ENCODE peak calls at places on chromosomes 3 and 15, in four cellular contexts. One of them, this sample, is unnamed.

GRCh38 chr3:71265365-71265935 is 318.1 kb downstream of the FOXP1 start:
- DNase-seq in pancreas: no peak
- DNase-seq in GM12864: no peak
- DNase-seq in fibroblast of the aortic adventitia: no peak
- DNase-seq in this sample: no peak

GRCh38 chr3:185912929-185913901 is 24.6 kb downstream of the TRA2B start:
- DNase-seq in pancreas: no peak
- DNase-seq in fibroblast of the aortic adventitia: no peak
- DNase-seq in GM12864: no peak
- DNase-seq in this sample: no peak

GRCh38 chr3:114378760-114379159 is 84.9 kb downstream of the TIGIT start:
- DNase-seq in fibroblast of the aortic adventitia: no peak
- DNase-seq in GM12864: no peak
- DNase-seq in pancreas: no peak
- DNase-seq in this sample: no peak

GRCh38 chr3:193910886-193911738 is 224.8 kb upstream of the HES1 start:
- DNase-seq in fibroblast of the aortic adventitia: no peak
- DNase-seq in pancreas: no peak
- DNase-seq in GM12864: no peak
- DNase-seq in this sample: no peak

GRCh38 chr3:46672349-46672695 is 21.2 kb downstream of the ALS2CL start:
- DNase-seq in GM12864: no peak
- DNase-seq in fibroblast of the aortic adventitia: no peak
- DNase-seq in pancreas: peak
- DNase-seq in this sample: no peak

GRCh38 chr3:89300519-89300918 is 193.1 kb downstream of the EPHA3 start:
- DNase-seq in pancreas: no peak
- DNase-seq in GM12864: no peak
- DNase-seq in fibroblast of the aortic adventitia: no peak
- DNase-seq in this sample: no peak

GRCh38 chr3:22951910-22952309 is 251.2 kb upstream of the UBE2E2 start:
- DNase-seq in pancreas: no peak
- DNase-seq in fibroblast of the aortic adventitia: peak
- DNase-seq in GM12864: no peak
- DNase-seq in this sample: no peak

GRCh38 chr3:99668044-99668443 is 29.6 kb downstream of the COL8A1 start:
- DNase-seq in fibroblast of the aortic adventitia: peak
- DNase-seq in GM12864: no peak
- DNase-seq in pancreas: no peak
- DNase-seq in this sample: no peak

GRCh38 chr15:42134617-42135243 is 21.7 kb downstream of the PLA2G4F start:
- DNase-seq in pancreas: no peak
- DNase-seq in GM12864: no peak
- DNase-seq in fibroblast of the aortic adventitia: no peak
- DNase-seq in this sample: no peak

GRCh38 chr15:75508741-75509532 is 57.4 kb upstream of the SIN3A start:
- DNase-seq in GM12864: no peak
- DNase-seq in pancreas: no peak
- DNase-seq in fibroblast of the aortic adventitia: peak
- DNase-seq in this sample: peak

GRCh38 chr15:98599911-98600685 is 48.2 kb upstream of the IGF1R start:
- DNase-seq in fibroblast of the aortic adventitia: peak
- DNase-seq in pancreas: peak
- DNase-seq in GM12864: peak
- DNase-seq in this sample: peak

GRCh38 chr3:138180375-138181029 is 5.8 kb upstream of the DBR1 start:
- DNase-seq in GM12864: no peak
- DNase-seq in fibroblast of the aortic adventitia: peak
- DNase-seq in pancreas: peak
- DNase-seq in this sample: peak

GRCh38 chr3:170585008-170585936 is 603 bp downstream of the SLC7A14 start:
- DNase-seq in GM12864: no peak
- DNase-seq in pancreas: no peak
- DNase-seq in fibroblast of the aortic adventitia: no peak
- DNase-seq in this sample: no peak

GRCh38 chr3:170589113-170589512 is 3.2 kb upstream of the SLC7A14 start:
- DNase-seq in pancreas: no peak
- DNase-seq in fibroblast of the aortic adventitia: no peak
- DNase-seq in GM12864: no peak
- DNase-seq in this sample: no peak

GRCh38 chr3:170584585-170585007 is 1.3 kb downstream of the SLC7A14 start:
- DNase-seq in GM12864: no peak
- DNase-seq in fibroblast of the aortic adventitia: peak
- DNase-seq in pancreas: peak
- DNase-seq in this sample: peak

DNA sequence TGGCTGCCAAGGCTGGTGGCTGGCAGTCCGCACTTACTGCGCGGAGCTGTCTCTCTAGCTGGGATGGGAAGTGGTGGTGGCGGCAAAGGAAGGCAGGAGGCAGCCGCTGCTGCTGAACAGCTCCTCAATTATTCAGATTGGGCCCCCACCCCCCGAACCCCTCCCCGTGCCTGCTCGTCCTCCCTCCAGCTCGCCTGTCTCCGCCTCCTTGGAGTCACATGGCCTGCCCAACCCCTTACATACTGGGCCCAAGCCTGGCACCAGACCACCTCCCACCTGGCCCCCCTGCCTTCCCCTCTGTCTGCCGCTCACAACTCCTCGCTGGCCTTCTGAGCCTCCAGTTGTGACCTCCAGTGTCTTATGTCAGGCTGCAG is at the start of gene SLC7A14:
- DNase-seq in fibroblast of the aortic adventitia: no peak
- DNase-seq in GM12864: no peak
- DNase-seq in pancreas: no peak
- DNase-seq in this sample: no peak
- H3K4me3 ChIP-seq in fibroblast of the aortic adventitia: peak
- H3K4me3 ChIP-seq in GM12864: no peak
- H3K4me3 ChIP-seq in pancreas: peak
- H3K4me3 ChIP-seq in this sample: peak

DNA sequence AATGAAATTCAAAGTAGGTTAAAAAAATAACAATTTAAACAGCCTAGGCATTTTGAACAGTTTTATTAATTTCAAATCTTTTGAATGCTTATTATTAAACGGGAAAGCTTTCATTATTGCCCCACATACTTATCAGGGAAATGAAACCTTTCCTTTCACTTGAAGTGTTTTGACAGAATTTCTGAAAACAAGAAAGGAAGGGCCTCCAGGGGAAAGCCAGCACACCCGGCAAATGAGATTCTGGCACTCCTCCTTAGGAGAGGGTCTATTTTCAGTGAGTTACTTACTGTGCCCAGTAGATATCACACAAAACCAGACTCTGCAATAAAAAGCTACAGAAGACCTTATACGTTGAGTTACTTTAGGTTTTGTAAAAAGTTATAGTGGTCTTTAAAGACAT is 158.8 kb upstream of the SLC2A2 start:
- DNase-seq in GM12864: no peak
- DNase-seq in pancreas: no peak
- DNase-seq in fibroblast of the aortic adventitia: no peak
- DNase-seq in this sample: peak
- TF ChIP-seq CTCF in GM12864: no peak
- TF ChIP-seq CTCF in pancreas: no peak
- TF ChIP-seq CTCF in fibroblast of the aortic adventitia: no peak
- TF ChIP-seq CTCF in this sample: no peak

GRCh38 chr3:54790046-54790445 is 137.8 kb downstream of the LRTM1 start:
- DNase-seq in GM12864: no peak
- DNase-seq in pancreas: no peak
- DNase-seq in fibroblast of the aortic adventitia: no peak
- DNase-seq in this sample: no peak
- H3K4me3 ChIP-seq in GM12864: no peak
- H3K4me3 ChIP-seq in pancreas: no peak
- H3K4me3 ChIP-seq in fibroblast of the aortic adventitia: no peak
- H3K4me3 ChIP-seq in this sample: no peak

GRCh38 chr3:56800373-56801150 is 1.2 kb downstream of the ARHGEF3 start:
- DNase-seq in GM12864: peak
- DNase-seq in fibroblast of the aortic adventitia: no peak
- DNase-seq in pancreas: no peak
- DNase-seq in this sample: peak

GRCh38 chr3:56801597-56802410 is at the start of gene ARHGEF3:
- DNase-seq in fibroblast of the aortic adventitia: peak
- DNase-seq in pancreas: peak
- DNase-seq in GM12864: peak
- DNase-seq in this sample: peak

GRCh38 chr3:56801151-56801596 is 575 bp downstream of the ARHGEF3 start:
- DNase-seq in pancreas: peak
- DNase-seq in GM12864: no peak
- DNase-seq in fibroblast of the aortic adventitia: no peak
- DNase-seq in this sample: no peak

GRCh38 chr3:56802793-56803192 is 1.0 kb upstream of the ARHGEF3 start:
- DNase-seq in fibroblast of the aortic adventitia: no peak
- DNase-seq in pancreas: no peak
- DNase-seq in GM12864: no peak
- DNase-seq in this sample: no peak

GRCh38 chr3:56802411-56802745 is 629 bp upstream of the ARHGEF3 start:
- DNase-seq in fibroblast of the aortic adventitia: no peak
- DNase-seq in pancreas: no peak
- DNase-seq in GM12864: no peak
- DNase-seq in this sample: no peak
- TF ChIP-seq CTCF in fibroblast of the aortic adventitia: no peak
- TF ChIP-seq CTCF in pancreas: no peak
- TF ChIP-seq CTCF in GM12864: no peak
- TF ChIP-seq CTCF in this sample: no peak

GRCh38 chr15:52306270-52306669 is 10.7 kb upstream of the MYO5C start:
- DNase-seq in GM12864: no peak
- DNase-seq in pancreas: no peak
- DNase-seq in fibroblast of the aortic adventitia: peak
- DNase-seq in this sample: peak
- H3K4me3 ChIP-seq in GM12864: no peak
- H3K4me3 ChIP-seq in pancreas: no peak
- H3K4me3 ChIP-seq in fibroblast of the aortic adventitia: no peak
- H3K4me3 ChIP-seq in this sample: no peak

DNA sequence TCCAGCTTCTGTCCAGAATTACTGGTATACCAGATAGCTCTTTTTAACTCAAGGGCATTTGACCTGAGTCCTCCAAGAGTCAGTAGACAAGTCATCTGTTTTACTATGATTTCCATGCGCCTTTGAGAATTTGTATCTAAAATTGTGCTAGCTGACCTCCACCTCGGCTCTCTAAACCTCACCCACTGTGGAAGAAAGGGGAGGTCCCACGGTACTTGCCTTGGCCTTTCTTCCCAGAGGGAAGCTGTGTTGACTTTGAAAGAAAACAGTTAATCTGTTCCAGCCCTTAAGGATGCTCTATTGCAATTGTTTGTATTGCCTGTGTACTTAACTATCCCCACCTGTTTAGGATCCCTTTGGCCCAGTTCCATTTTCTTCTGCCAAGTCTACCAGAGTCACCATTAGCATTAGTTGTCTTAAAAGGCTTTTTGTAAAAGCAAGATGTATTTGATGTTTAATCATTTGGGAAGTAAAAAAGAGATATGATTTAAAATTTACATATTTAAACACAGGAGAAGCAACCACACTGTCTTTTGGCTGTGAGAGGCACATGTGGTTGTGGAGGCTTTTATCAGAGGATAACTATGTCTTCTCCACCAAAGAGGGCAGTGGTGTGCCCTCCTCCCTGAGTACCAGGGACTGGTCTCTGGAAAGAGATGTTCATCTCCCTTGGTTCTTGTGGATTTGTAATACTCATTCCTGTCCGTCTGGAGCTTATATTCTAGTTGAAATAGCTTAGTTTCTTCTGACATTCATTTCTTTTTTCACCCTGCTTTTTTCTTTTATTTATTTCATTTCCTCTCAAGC is 88.8 kb downstream of the CRTC3 start:
- DNase-seq in GM12864: no peak
- DNase-seq in pancreas: no peak
- DNase-seq in fibroblast of the aortic adventitia: no peak
- DNase-seq in this sample: no peak
- TF ChIP-seq CTCF in GM12864: no peak
- TF ChIP-seq CTCF in pancreas: no peak
- TF ChIP-seq CTCF in fibroblast of the aortic adventitia: no peak
- TF ChIP-seq CTCF in this sample: no peak

DNA sequence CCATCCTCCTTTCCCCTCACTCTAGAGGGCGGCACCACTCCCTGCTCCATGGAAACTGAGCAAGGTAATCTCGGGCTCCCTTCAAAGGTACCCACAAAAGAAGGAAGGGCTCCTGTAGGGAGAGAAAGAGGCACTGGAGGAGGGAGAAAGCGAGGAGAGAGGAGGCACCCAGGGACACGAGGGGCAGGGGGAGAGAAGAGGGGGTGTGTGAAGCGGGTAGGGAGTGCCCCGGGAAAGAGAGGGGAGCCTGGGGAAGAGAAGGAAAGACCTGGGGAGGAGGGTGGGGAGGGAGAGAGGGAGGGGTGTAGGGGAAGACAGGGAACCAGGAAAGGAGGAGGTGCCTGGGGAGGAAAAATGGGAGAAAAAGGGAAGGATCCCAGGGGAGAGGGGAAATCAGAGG is 523 bp downstream of the VILL start:
- DNase-seq in fibroblast of the aortic adventitia: no peak
- DNase-seq in GM12864: no peak
- DNase-seq in pancreas: peak
- DNase-seq in this sample: no peak
- H3K4me3 ChIP-seq in fibroblast of the aortic adventitia: no peak
- H3K4me3 ChIP-seq in GM12864: no peak
- H3K4me3 ChIP-seq in pancreas: no peak
- H3K4me3 ChIP-seq in this sample: no peak

GRCh38 chr15:79977431-79977940 is 6.5 kb upstream of the BCL2A1 start:
- DNase-seq in GM12864: peak
- DNase-seq in fibroblast of the aortic adventitia: peak
- DNase-seq in pancreas: no peak
- DNase-seq in this sample: peak

GRCh38 chr15:79973445-79974180 is 2.6 kb upstream of the BCL2A1 start:
- DNase-seq in fibroblast of the aortic adventitia: no peak
- DNase-seq in pancreas: no peak
- DNase-seq in GM12864: no peak
- DNase-seq in this sample: no peak

GRCh38 chr15:79981861-79982455 is 11.0 kb upstream of the BCL2A1 start:
- DNase-seq in pancreas: no peak
- DNase-seq in GM12864: no peak
- DNase-seq in fibroblast of the aortic adventitia: no peak
- DNase-seq in this sample: no peak

GRCh38 chr15:79978260-79978659 is 7.3 kb upstream of the BCL2A1 start:
- DNase-seq in fibroblast of the aortic adventitia: no peak
- DNase-seq in pancreas: no peak
- DNase-seq in GM12864: no peak
- DNase-seq in this sample: no peak

DNA sequence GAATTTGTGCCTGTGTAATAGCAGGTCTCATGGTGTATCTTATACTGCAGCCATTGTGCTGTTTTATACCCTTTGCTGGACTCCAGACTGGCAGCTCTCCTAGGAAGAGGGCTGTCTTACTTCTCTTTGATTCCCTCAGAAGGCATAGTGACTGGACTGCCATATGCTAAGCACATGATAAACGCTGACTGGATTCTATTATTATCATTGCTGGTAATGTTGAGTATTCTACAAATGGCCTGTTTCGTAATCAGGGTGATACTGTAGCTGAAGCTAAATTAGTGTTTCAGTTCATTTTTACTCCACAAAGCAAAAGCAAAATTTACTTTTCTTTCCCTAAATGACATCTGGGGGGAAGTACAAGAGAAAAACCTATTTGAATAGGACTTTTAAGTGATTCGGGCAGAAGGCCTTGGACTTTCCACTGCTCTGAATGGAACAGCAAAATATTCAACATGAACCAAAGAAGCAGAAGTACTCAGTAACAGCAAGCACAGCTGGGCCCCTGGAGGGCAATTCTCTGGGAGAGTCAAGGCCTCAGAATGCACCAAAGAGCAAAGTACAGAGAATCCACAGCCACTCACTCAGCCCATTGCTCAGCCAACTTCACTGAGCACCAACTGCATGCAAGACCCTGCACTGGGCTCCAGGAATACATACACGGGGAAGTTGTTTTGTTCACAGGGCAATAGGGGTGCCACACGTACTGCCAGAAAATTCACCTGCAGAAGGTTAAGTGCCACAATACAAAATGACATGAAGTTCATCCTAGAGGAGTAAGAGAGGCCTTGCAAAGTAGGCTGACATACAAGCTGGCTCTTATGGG is 7.9 kb upstream of the BCL2A1 start:
- DNase-seq in GM12864: peak
- DNase-seq in pancreas: no peak
- DNase-seq in fibroblast of the aortic adventitia: peak
- DNase-seq in this sample: peak
- TF ChIP-seq CTCF in GM12864: no peak
- TF ChIP-seq CTCF in pancreas: no peak
- TF ChIP-seq CTCF in fibroblast of the aortic adventitia: no peak
- TF ChIP-seq CTCF in this sample: no peak

This sample was measured in cardiac fibroblast.